ENCODE peak calls at places on chromosomes 3 and 15, in seven cellular contexts. K is AG10803, Q is A673, J is gastrocnemius medialis, X is cardiac fibroblast, D is fibroblast of the aortic adventitia, N is SK-N-SH. U is an unnamed sample.

GRCh38 chr3:186307594-186307993 is 54.4 kb downstream of the DGKG start:
- DNase-seq in K (peak), N (no peak), X (peak), J (no peak), D (peak), Q (peak), U (no peak)

GRCh38 chr3:18988619-18989229 is 159.6 kb upstream of the KCNH8 start:
- DNase-seq in K (no peak), N (peak), D (peak), X (peak), J (no peak), Q (peak), U (no peak)

GRCh38 chr15:74311734-74312444 is 55.6 kb downstream of the CYP11A1 start:
- DNase-seq in X (peak), N (peak), K (peak), D (no peak), J (no peak), Q (no peak), U (no peak)

GRCh38 chr3:197354195-197355059 is 56.0 kb upstream of the DLG1 start:
- DNase-seq in J (peak), K (peak), X (peak), N (peak), D (peak), Q (peak), U (no peak)

GRCh38 chr15:80587816-80588456 is 107.2 kb upstream of the ABHD17C start:
- DNase-seq in K (peak), D (peak), N (no peak), X (peak), Q (no peak), J (no peak), U (no peak)

GRCh38 chr3:152222327-152222726 is 46.4 kb upstream of the MBNL1 start:
- DNase-seq in N (no peak), D (peak), X (peak), J (no peak), K (peak), Q (no peak), U (peak)

GRCh38 chr3:14216257-14217048 is 37.8 kb downstream of the LSM3 start:
- DNase-seq in Q (peak), X (peak), D (no peak), N (peak), K (no peak), J (no peak), U (no peak)

GRCh38 chr3:136595862-136596697 is 156.1 kb downstream of the STAG1 start:
- DNase-seq in D (no peak), K (no peak), N (no peak), J (no peak), Q (peak), X (no peak), U (no peak)

GRCh38 chr3:114221165-114221880 is 16.1 kb downstream of the ZNF80 start:
- DNase-seq in D (peak), N (no peak), J (no peak), Q (no peak), X (peak), K (peak), U (no peak)

DNA sequence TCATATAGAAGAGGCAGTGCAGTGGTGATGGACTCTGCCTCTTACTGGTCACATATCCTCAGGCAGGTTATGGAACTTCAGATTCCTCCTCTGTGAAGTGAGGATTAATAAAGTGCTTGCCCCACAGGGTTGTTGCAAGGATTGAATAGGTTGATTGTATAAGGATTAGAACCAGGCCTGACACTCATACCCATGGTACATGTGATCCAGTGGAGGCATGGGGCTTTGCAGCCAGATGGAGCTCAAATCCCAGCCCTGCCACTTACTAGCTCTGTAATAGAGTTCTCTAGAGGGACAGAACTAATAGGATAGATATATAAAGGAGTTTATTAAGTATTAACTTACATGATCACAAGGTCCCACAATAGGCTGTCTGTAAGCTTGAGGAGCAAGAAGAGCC is 184.6 kb upstream of the EIF1B start:
- DNase-seq in N (no peak), D (no peak), J (no peak), Q (no peak), X (no peak), K (no peak), U (no peak)
- TF ChIP-seq CTCF in N (no peak), D (no peak), J (no peak), Q (no peak), X (no peak), K (no peak), U (no peak)

GRCh38 chr15:92917606-92918407 is 17.7 kb downstream of the CHD2 start:
- DNase-seq in K (peak), J (peak), Q (peak), D (peak), N (peak), X (peak), U (peak)

GRCh38 chr15:92915766-92916435 is 15.8 kb downstream of the CHD2 start:
- DNase-seq in X (no peak), K (no peak), J (no peak), Q (no peak), D (no peak), N (no peak), U (no peak)

GRCh38 chr15:92914768-92915221 is 14.7 kb downstream of the CHD2 start:
- DNase-seq in J (no peak), N (no peak), X (no peak), Q (no peak), D (no peak), K (no peak), U (no peak)

GRCh38 chr15:92910451-92910850 is 10.3 kb downstream of the CHD2 start:
- DNase-seq in Q (no peak), D (no peak), K (no peak), X (no peak), N (no peak), J (peak), U (no peak)

GRCh38 chr15:92914103-92914499 is 14.0 kb downstream of the CHD2 start:
- DNase-seq in X (no peak), N (no peak), D (no peak), K (no peak), Q (no peak), J (no peak), U (no peak)
- H3K4me3 ChIP-seq in X (no peak), N (no peak), D (no peak), K (no peak), Q (no peak), J (no peak), U (no peak)

GRCh38 chr3:99678023-99678422 is 39.6 kb downstream of the COL8A1 start:
- DNase-seq in X (peak), J (peak), D (peak), Q (no peak), K (peak), N (no peak), U (peak)
- TF ChIP-seq CTCF in X (no peak), J (no peak), D (no peak), Q (no peak), K (no peak), N (no peak), U (no peak)

GRCh38 chr3:108292465-108292864 is 3.9 kb upstream of the HHLA2 start:
- DNase-seq in J (no peak), Q (no peak), D (no peak), X (no peak), N (no peak), K (no peak), U (no peak)
- H3K4me3 ChIP-seq in J (no peak), Q (no peak), D (no peak), X (no peak), N (no peak), K (no peak), U (no peak)

GRCh38 chr15:41578736-41579383 is 19.8 kb downstream of the TYRO3 start:
- DNase-seq in Q (no peak), N (no peak), X (no peak), D (no peak), K (no peak), J (no peak), U (no peak)

GRCh38 chr15:41577863-41578735 is 19.1 kb downstream of the TYRO3 start:
- DNase-seq in J (no peak), N (no peak), Q (no peak), D (no peak), K (no peak), X (no peak), U (no peak)

GRCh38 chr15:41584636-41585139 is 25.7 kb downstream of the TYRO3 start:
- DNase-seq in J (no peak), Q (peak), K (no peak), D (peak), X (peak), N (no peak), U (no peak)

GRCh38 chr15:41583795-41584194 is 24.8 kb downstream of the TYRO3 start:
- DNase-seq in J (no peak), K (no peak), D (no peak), X (no peak), N (no peak), Q (no peak), U (no peak)

DNA sequence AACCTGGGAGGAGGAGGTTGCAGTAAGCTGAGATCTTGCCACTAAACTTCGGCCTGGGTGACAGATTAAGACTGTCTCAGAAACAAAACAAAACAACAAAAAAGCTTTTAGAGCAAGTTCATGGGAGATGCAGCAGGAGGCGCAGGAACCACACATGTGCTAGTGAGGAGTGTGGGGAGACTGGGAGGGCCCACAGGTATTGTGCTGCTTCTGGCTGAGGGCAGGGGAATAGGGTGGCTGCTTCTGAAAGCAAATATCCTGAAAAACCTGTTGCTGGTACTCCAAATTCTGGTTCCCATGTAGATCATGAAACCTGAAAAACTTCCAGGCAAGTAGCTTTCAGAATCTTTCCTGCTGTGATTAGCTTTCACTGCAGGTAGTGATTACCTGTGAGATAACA is 22.1 kb downstream of the TYRO3 start:
- DNase-seq in N (no peak), Q (peak), X (no peak), J (no peak), D (no peak), K (no peak), U (no peak)
- TF ChIP-seq CTCF in N (peak), Q (peak), X (peak), J (no peak), D (peak), K (peak), U (peak)

DNA sequence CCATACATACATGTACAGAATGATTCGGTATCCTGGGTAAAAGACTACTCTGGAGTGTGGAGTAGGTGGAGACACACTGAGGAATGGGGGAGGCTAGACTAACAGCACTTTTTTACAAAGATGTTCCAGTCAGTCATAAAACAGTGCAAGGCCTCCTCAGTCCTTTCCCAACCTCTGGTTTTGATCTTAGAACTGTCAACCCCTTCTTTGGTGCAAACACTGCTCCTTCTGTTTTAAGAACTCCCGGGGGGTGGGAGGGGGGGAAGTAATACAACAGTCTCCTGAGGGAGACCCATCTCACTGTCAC is 7.5 kb upstream of the MAP1A start:
- DNase-seq in D (peak), Q (no peak), J (no peak), X (peak), K (no peak), N (no peak), U (no peak)
- H3K4me3 ChIP-seq in D (peak), Q (peak), J (peak), X (peak), K (peak), N (peak), U (peak)

GRCh38 chr3:47976135-47976758 is 40.0 kb downstream of the MAP4 start:
- DNase-seq in N (no peak), D (no peak), Q (no peak), J (no peak), K (no peak), X (no peak), U (no peak)
- TF ChIP-seq CTCF in N (no peak), D (no peak), Q (no peak), J (no peak), K (no peak), X (no peak), U (no peak)

GRCh38 chr15:57323806-57324589 is 52.3 kb upstream of the CGNL1 start:
- DNase-seq in K (peak), D (no peak), J (no peak), N (peak), X (peak), Q (peak), U (no peak)
- H3K4me3 ChIP-seq in K (no peak), D (no peak), J (no peak), N (no peak), X (no peak), Q (no peak), U (no peak)

U was measured in AG09309.